ENCODE peak calls at places on chromosomes 2 and 18, in six cellular contexts. One of them, this sample, is unnamed.

GRCh38 chr18:48869591-48869990 is 81.2 kb downstream of the SMAD7 start:
- DNase-seq in GM12892: no peak
- DNase-seq in K562: no peak
- DNase-seq in GM12878: no peak
- DNase-seq in HepG2: no peak
- DNase-seq in H1: no peak
- DNase-seq in this sample: no peak

GRCh38 chr18:9422816-9423519 is 52.3 kb upstream of the RALBP1 start:
- DNase-seq in GM12892: no peak
- DNase-seq in K562: no peak
- DNase-seq in GM12878: no peak
- DNase-seq in HepG2: no peak
- DNase-seq in H1: no peak
- DNase-seq in this sample: no peak

GRCh38 chr2:86393521-86394490 is 47.4 kb upstream of the KDM3A start:
- DNase-seq in GM12892: no peak
- DNase-seq in K562: no peak
- DNase-seq in GM12878: no peak
- DNase-seq in HepG2: no peak
- DNase-seq in H1: no peak
- DNase-seq in this sample: no peak

GRCh38 chr2:49480520-49480919 is 326.2 kb upstream of the FSHR start:
- DNase-seq in GM12892: no peak
- DNase-seq in K562: no peak
- DNase-seq in GM12878: no peak
- DNase-seq in HepG2: no peak
- DNase-seq in H1: no peak
- DNase-seq in this sample: no peak

GRCh38 chr2:106058469-106059137 is 135.5 kb downstream of the UXS1 start:
- DNase-seq in GM12892: no peak
- DNase-seq in K562: no peak
- DNase-seq in GM12878: no peak
- DNase-seq in HepG2: no peak
- DNase-seq in H1: no peak
- DNase-seq in this sample: no peak

GRCh38 chr18:76357585-76358265 is 137.3 kb downstream of the ZNF516 start:
- DNase-seq in GM12892: no peak
- DNase-seq in K562: no peak
- DNase-seq in GM12878: no peak
- DNase-seq in HepG2: no peak
- DNase-seq in H1: no peak
- DNase-seq in this sample: no peak

GRCh38 chr2:163338270-163338669 is 397.5 kb downstream of the FIGN start:
- DNase-seq in GM12892: no peak
- DNase-seq in K562: no peak
- DNase-seq in GM12878: no peak
- DNase-seq in HepG2: no peak
- DNase-seq in H1: no peak
- DNase-seq in this sample: no peak

GRCh38 chr2:45930396-45930792 is 278.9 kb downstream of the PRKCE start:
- DNase-seq in GM12892: no peak
- DNase-seq in K562: no peak
- DNase-seq in GM12878: no peak
- DNase-seq in HepG2: no peak
- DNase-seq in H1: no peak
- DNase-seq in this sample: no peak

GRCh38 chr2:197073701-197074433 is 147.4 kb upstream of the PGAP1 start:
- DNase-seq in GM12892: no peak
- DNase-seq in K562: no peak
- DNase-seq in GM12878: no peak
- DNase-seq in HepG2: no peak
- DNase-seq in H1: no peak
- DNase-seq in this sample: no peak

GRCh38 chr2:232332940-232333259 is 45.7 kb upstream of the ALPP start:
- DNase-seq in GM12892: no peak
- DNase-seq in K562: no peak
- DNase-seq in GM12878: no peak
- DNase-seq in HepG2: no peak
- DNase-seq in H1: no peak
- DNase-seq in this sample: no peak

DNA sequence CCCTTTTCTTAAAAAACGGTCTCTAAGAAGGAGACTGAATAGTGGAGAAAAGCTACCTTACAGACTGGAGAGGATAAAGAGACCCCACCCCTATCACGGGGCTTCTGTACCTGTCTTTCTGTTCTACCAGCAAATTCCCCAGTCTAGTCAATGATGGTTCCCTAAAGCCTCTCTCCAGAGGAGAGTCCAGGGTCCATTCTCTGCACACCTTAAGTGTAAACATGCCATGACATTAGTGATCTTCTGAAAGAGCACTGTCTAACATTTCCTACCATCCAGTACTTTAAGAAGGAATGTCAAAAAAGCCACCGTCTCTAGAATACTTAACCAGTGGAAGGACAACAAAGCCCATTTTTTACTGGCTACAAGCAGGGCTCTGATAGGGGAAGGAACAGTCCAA is 17.0 kb upstream of the ERCC3 start:
- DNase-seq in GM12892: no peak
- DNase-seq in K562: no peak
- DNase-seq in GM12878: no peak
- DNase-seq in HepG2: no peak
- DNase-seq in H1: no peak
- DNase-seq in this sample: no peak
- TF ChIP-seq TAF1 in GM12892: no peak
- TF ChIP-seq TAF1 in K562: no peak
- TF ChIP-seq TAF1 in GM12878: no peak
- TF ChIP-seq TAF1 in HepG2: no peak
- TF ChIP-seq TAF1 in H1: no peak
- TF ChIP-seq TAF1 in this sample: no peak

GRCh38 chr2:219252084-219252483 is 959 bp upstream of the TUBA4B start:
- DNase-seq in GM12892: no peak
- DNase-seq in K562: no peak
- DNase-seq in GM12878: no peak
- DNase-seq in HepG2: no peak
- DNase-seq in H1: no peak
- DNase-seq in this sample: no peak

GRCh38 chr2:219252570-219252899 is 508 bp upstream of the TUBA4B start:
- DNase-seq in GM12892: no peak
- DNase-seq in K562: peak
- DNase-seq in GM12878: no peak
- DNase-seq in HepG2: no peak
- DNase-seq in H1: no peak
- DNase-seq in this sample: no peak

GRCh38 chr2:219250044-219250781 is 2.8 kb upstream of the TUBA4B start:
- DNase-seq in GM12892: no peak
- DNase-seq in K562: no peak
- DNase-seq in GM12878: no peak
- DNase-seq in HepG2: no peak
- DNase-seq in H1: no peak
- DNase-seq in this sample: no peak

GRCh38 chr2:219252900-219253752 is at the start of gene TUBA4B:
- DNase-seq in GM12892: peak
- DNase-seq in K562: peak
- DNase-seq in GM12878: no peak
- DNase-seq in HepG2: no peak
- DNase-seq in H1: no peak
- DNase-seq in this sample: no peak

GRCh38 chr2:219251656-219252055 is 1.4 kb upstream of the TUBA4B start:
- DNase-seq in GM12892: no peak
- DNase-seq in K562: no peak
- DNase-seq in GM12878: no peak
- DNase-seq in HepG2: no peak
- DNase-seq in H1: no peak
- DNase-seq in this sample: no peak
- TF ChIP-seq POLR2AphosphoS5 in GM12892: no peak
- TF ChIP-seq POLR2AphosphoS5 in K562: no peak
- TF ChIP-seq POLR2AphosphoS5 in GM12878: no peak
- TF ChIP-seq POLR2AphosphoS5 in HepG2: no peak
- TF ChIP-seq POLR2AphosphoS5 in H1: no peak
- TF ChIP-seq POLR2AphosphoS5 in this sample: no peak

GRCh38 chr2:127637725-127638252 is 8.2 kb upstream of the GPR17 start:
- DNase-seq in GM12892: no peak
- DNase-seq in K562: peak
- DNase-seq in GM12878: no peak
- DNase-seq in HepG2: no peak
- DNase-seq in H1: peak
- DNase-seq in this sample: no peak
- TF ChIP-seq POLR2A in GM12892: no peak
- TF ChIP-seq POLR2A in K562: no peak
- TF ChIP-seq POLR2A in GM12878: no peak
- TF ChIP-seq POLR2A in HepG2: no peak
- TF ChIP-seq POLR2A in H1: no peak
- TF ChIP-seq POLR2A in this sample: no peak

GRCh38 chr2:101114815-101115214 is 36.4 kb downstream of the TBC1D8 start:
- DNase-seq in GM12892: no peak
- DNase-seq in K562: no peak
- DNase-seq in GM12878: no peak
- DNase-seq in HepG2: no peak
- DNase-seq in H1: no peak
- DNase-seq in this sample: no peak
- TF ChIP-seq TAF1 in GM12892: no peak
- TF ChIP-seq TAF1 in K562: no peak
- TF ChIP-seq TAF1 in GM12878: no peak
- TF ChIP-seq TAF1 in HepG2: no peak
- TF ChIP-seq TAF1 in H1: no peak
- TF ChIP-seq TAF1 in this sample: no peak